ENCODE peak calls at places on chromosomes 16 and 17, in nine cellular contexts. I, D, C, P, W, S, L, Z and N are unnamed samples.

GRCh38 chr17:21275579-21276339 is 8.8 kb upstream of the MAP2K3 start:
- DNase-seq in Z (peak; percentile 78), S (peak; percentile 77), W (peak; percentile 79), I (peak; percentile 75), P (peak; percentile 95), C (peak; percentile 98), L (peak; percentile 59), D (peak; percentile 95), N (peak; percentile 76)

GRCh38 chr17:79789943-79790804 is 6.7 kb downstream of the CBX8 start:
- DNase-seq in Z (no peak), S (no peak), W (no peak), C (peak; percentile 69), L (no peak), D (no peak), P (peak; percentile 71), I (no peak), N (no peak)

GRCh38 chr16:86984975-86985655 is 332.1 kb downstream of the C16orf95 start:
- DNase-seq in I (no peak), P (peak; percentile 88), L (no peak), S (no peak), W (no peak), C (peak; percentile 23), Z (peak; percentile 40), D (no peak), N (no peak)

GRCh38 chr16:8669481-8669880 is 4.9 kb upstream of the ABAT start:
- DNase-seq in L (no peak), D (no peak), Z (no peak), P (no peak), C (no peak), W (no peak), S (no peak), I (no peak), N (no peak)

GRCh38 chr16:86566966-86567700 is 504 bp downstream of the FOXC2 start:
- DNase-seq in I (peak; percentile 86), D (no peak), Z (peak; percentile 84), P (peak; percentile 79), L (no peak), C (no peak), W (no peak), S (no peak), N (peak; percentile 61)

GRCh38 chr16:89841275-89841674 is 13.0 kb downstream of the SPIRE2 start:
- DNase-seq in D (no peak), L (no peak), I (no peak), P (no peak), S (no peak), Z (no peak), C (peak; percentile 76), W (no peak), N (no peak)

GRCh38 chr16:21100447-21100846 is 50.2 kb downstream of the DNAH3 start:
- DNase-seq in L (peak; percentile 74), I (peak; percentile 84), D (no peak), S (no peak), Z (peak; percentile 61), C (no peak), W (no peak), P (no peak), N (peak; percentile 60)

GRCh38 chr17:29099527-29099926 is 56.6 kb downstream of the PIPOX start:
- DNase-seq in W (no peak), P (no peak), L (no peak), S (no peak), D (no peak), C (no peak), I (no peak), Z (no peak), N (no peak)

GRCh38 chr17:80119271-80119791 is 17.9 kb downstream of the GAA start:
- DNase-seq in Z (no peak), C (peak; percentile 37), P (no peak), S (no peak), I (no peak), D (no peak), W (no peak), L (no peak), N (no peak)

GRCh38 chr16:82050506-82050905 is 15.5 kb downstream of the HSD17B2 start:
- DNase-seq in P (no peak), Z (no peak), I (no peak), C (no peak), L (no peak), W (no peak), D (no peak), S (no peak), N (no peak)

GRCh38 chr17:42603318-42603717 is 5.9 kb downstream of the RETREG3 start:
- DNase-seq in W (no peak), Z (no peak), D (peak; percentile 11), L (no peak), P (no peak), I (no peak), S (no peak), C (no peak), N (no peak)

GRCh38 chr16:68064791-68065365 is 20.3 kb upstream of the NFATC3 start:
- DNase-seq in Z (peak; percentile 67), P (peak; percentile 73), D (peak; percentile 61), L (peak; percentile 42), I (peak; percentile 86), C (peak; percentile 88), S (peak; percentile 38), W (no peak), N (peak; percentile 92)

GRCh38 chr16:73356401-73357079 is 308.6 kb upstream of the ZFHX3 start:
- DNase-seq in P (no peak), Z (no peak), L (no peak), D (no peak), S (no peak), I (no peak), C (no peak), W (no peak), N (no peak)

GRCh38 chr17:9178319-9178718 is 157.0 kb downstream of the NTN1 start:
- DNase-seq in W (no peak), Z (no peak), I (no peak), D (no peak), L (no peak), C (no peak), S (no peak), P (no peak), N (no peak)

GRCh38 chr16:67528222-67528869 is at the start of gene RIPOR1:
- DNase-seq in P (peak; percentile 74), L (no peak), Z (peak; percentile 38), I (no peak), D (peak; percentile 63), W (no peak), C (peak; percentile 76), S (no peak), N (no peak)

GRCh38 chr17:34163681-34164080 is 91.4 kb upstream of the CCL2 start:
- DNase-seq in I (peak; percentile 33), Z (peak; percentile 10), L (no peak), P (peak; percentile 32), W (peak; percentile 8), C (no peak), S (no peak), D (no peak), N (peak; percentile 9)

GRCh38 chr16:5895137-5895536 is 797.5 kb upstream of the EEF2KMT start:
- DNase-seq in P (no peak), I (no peak), S (no peak), W (no peak), D (no peak), Z (no peak), L (no peak), C (no peak), N (no peak)

GRCh38 chr17:39794249-39794970 is 56.7 kb downstream of the GRB7 start:
- DNase-seq in C (peak; percentile 87), S (no peak), Z (no peak), D (peak; percentile 82), W (no peak), P (no peak), I (no peak), L (no peak), N (no peak)

GRCh38 chr16:77724174-77724573 is 1.9 kb downstream of the NUDT7 start:
- DNase-seq in C (no peak), S (no peak), D (no peak), L (no peak), W (no peak), P (no peak), Z (no peak), I (no peak), N (no peak)

GRCh38 chr17:74466111-74466784 is at the start of gene CD300A:
- DNase-seq in S (no peak), D (peak; percentile 40), C (peak; percentile 79), P (no peak), W (peak; percentile 56), I (no peak), L (no peak), Z (no peak), N (no peak)

GRCh38 chr17:16286947-16287562 is 66.2 kb downstream of the CENPV start:
- DNase-seq in I (peak; percentile 70), Z (peak; percentile 28), C (peak; percentile 82), P (no peak), S (no peak), D (peak; percentile 72), L (peak; percentile 18), W (no peak), N (peak; percentile 36)

GRCh38 chr16:56193951-56194726 is 2.9 kb downstream of the GNAO1 start:
- DNase-seq in Z (peak; percentile 10), S (no peak), C (peak; percentile 84), P (peak; percentile 97), D (peak; percentile 46), L (no peak), I (peak; percentile 48), W (no peak), N (peak; percentile 58)

GRCh38 chr16:71920658-71921057 is 25.3 kb downstream of the IST1 start:
- DNase-seq in Z (no peak), C (no peak), L (no peak), D (no peak), S (no peak), I (no peak), P (no peak), W (no peak), N (no peak)

GRCh38 chr17:34850023-34850422 is 111.2 kb downstream of the CCT6B start:
- DNase-seq in P (no peak), C (no peak), W (peak; percentile 73), I (no peak), D (no peak), Z (peak; percentile 7), L (no peak), S (no peak), N (peak; percentile 10)

GRCh38 chr17:64658931-64659330 is 3.2 kb downstream of the SMURF2 start:
- DNase-seq in D (no peak), I (peak; percentile 77), Z (peak; percentile 46), P (no peak), W (no peak), L (no peak), C (no peak), S (no peak), N (no peak)

GRCh38 chr16:83577201-83577600 is 230.6 kb upstream of the HSBP1 start:
- DNase-seq in W (no peak), Z (no peak), S (no peak), I (no peak), L (no peak), D (no peak), C (no peak), P (no peak), N (no peak)

GRCh38 chr17:47603830-47604229 is 45.9 kb upstream of the KPNB1 start:
- DNase-seq in L (no peak), D (no peak), P (no peak), Z (no peak), I (peak; percentile 15), W (no peak), C (no peak), S (no peak), N (peak; percentile 69)

GRCh38 chr16:2297506-2297860 is 29.6 kb upstream of the RNPS1 start:
- DNase-seq in S (no peak), C (no peak), W (no peak), L (no peak), Z (no peak), I (no peak), D (no peak), P (no peak), N (no peak)

GRCh38 chr16:88442811-88443576 is 10.1 kb upstream of the ZFPM1 start:
- DNase-seq in D (peak; percentile 82), I (peak; percentile 69), Z (peak; percentile 34), W (no peak), P (peak; percentile 88), L (peak; percentile 33), C (peak; percentile 88), S (peak; percentile 69), N (peak; percentile 60)

GRCh38 chr17:71631483-71631882 is 489.3 kb upstream of the SOX9 start:
- DNase-seq in D (no peak), L (no peak), Z (peak; percentile 7), W (no peak), S (no peak), C (no peak), P (no peak), I (peak; percentile 67), N (no peak)

GRCh38 chr17:81518113-81518784 is 5.7 kb upstream of the ACTG1 start:
- DNase-seq in S (no peak), D (no peak), C (peak; percentile 49), W (no peak), P (peak; percentile 55), Z (no peak), I (no peak), L (no peak), N (peak; percentile 28)